ENCODE peak calls at places on chromosomes 2 and 18, in eight cellular contexts. D is GM06990; Q is CD8-positive, alpha-beta T cell; G is uterus; K is Karpas-422; T is naive thymus-derived CD4-positive, alpha-beta T cell; P is upper lobe of left lung; S is upper lobe of right lung. J is an unnamed sample.

GRCh38 chr2:128410035-128410757 is 91.5 kb upstream of the HS6ST1 start:
- DNase-seq in K (no peak), P (peak; percentile 12), G (no peak), S (peak; percentile 16), D (no peak), T (no peak), Q (no peak), J (no peak)

GRCh38 chr2:186853871-186854435 is 5.0 kb upstream of the ZSWIM2 start:
- DNase-seq in D (no peak), T (no peak), G (no peak), P (no peak), K (no peak), S (no peak), Q (no peak), J (no peak)

GRCh38 chr2:98697651-98698337 is 33.1 kb downstream of the MGAT4A start:
- DNase-seq in D (no peak), K (no peak), T (no peak), G (no peak), Q (no peak), P (no peak), S (no peak), J (no peak)

GRCh38 chr2:60140180-60140579 is 413.3 kb downstream of the BCL11A start:
- DNase-seq in T (no peak), P (no peak), S (no peak), K (no peak), G (no peak), D (no peak), Q (no peak), J (no peak)

GRCh38 chr2:239003933-239004636 is 156.2 kb downstream of the TWIST2 start:
- DNase-seq in Q (no peak), S (peak; percentile 48), T (no peak), P (no peak), K (no peak), G (no peak), D (no peak), J (no peak)

GRCh38 chr18:74942319-74942910 is 266.5 kb downstream of the PTGR3 start:
- DNase-seq in D (peak; percentile 38), Q (no peak), S (no peak), P (no peak), K (no peak), T (peak; percentile 15), G (no peak), J (no peak)

GRCh38 chr2:238169708-238170251 is 11.0 kb downstream of the ERFE start:
- DNase-seq in P (peak; percentile 40), K (no peak), D (no peak), G (no peak), T (no peak), S (peak; percentile 58), Q (no peak), J (no peak)

GRCh38 chr18:12747530-12748315 is 44.9 kb downstream of the PSMG2 start:
- DNase-seq in G (no peak), P (no peak), K (no peak), S (no peak), Q (no peak), T (no peak), D (no peak), J (no peak)

GRCh38 chr2:45736757-45737704 is 85.6 kb downstream of the PRKCE start:
- DNase-seq in P (no peak), T (no peak), D (no peak), S (no peak), K (no peak), Q (no peak), G (peak; percentile 65), J (peak; percentile 26)

GRCh38 chr2:232772540-232772939 is 3.8 kb downstream of the KCNJ13 start:
- DNase-seq in Q (no peak), D (peak; percentile 47), T (no peak), G (no peak), K (no peak), S (no peak), P (no peak), J (no peak)

GRCh38 chr2:202158796-202159195 is 79.6 kb downstream of the SUMO1 start:
- DNase-seq in Q (no peak), D (no peak), S (no peak), T (no peak), P (no peak), G (no peak), K (peak; percentile 56), J (no peak)

GRCh38 chr2:205858781-205859478 is 176.6 kb downstream of the NRP2 start:
- DNase-seq in D (peak; percentile 14), P (no peak), S (no peak), K (no peak), Q (no peak), T (no peak), G (peak; percentile 26), J (no peak)

GRCh38 chr2:176140520-176141317 is 10.6 kb upstream of the HOXD4 start:
- DNase-seq in P (peak; percentile 55), Q (peak; percentile 77), S (peak; percentile 85), T (peak; percentile 67), G (peak; percentile 88), D (peak; percentile 80), K (peak; percentile 94), J (peak; percentile 84)

GRCh38 chr2:196075196-196075595 is 6.6 kb upstream of the DNAH7 start:
- DNase-seq in G (no peak), D (no peak), S (no peak), K (peak; percentile 2), P (no peak), Q (no peak), T (no peak), J (no peak)

GRCh38 chr18:28767201-28767600 is 590.3 kb upstream of the CDH2 start:
- DNase-seq in G (no peak), T (no peak), S (no peak), P (no peak), Q (no peak), K (no peak), D (no peak), J (no peak)

GRCh38 chr2:15943378-15943851 is 3.1 kb downstream of the MYCN start:
- DNase-seq in S (no peak), T (no peak), G (no peak), Q (no peak), D (no peak), P (no peak), K (no peak), J (peak; percentile 59)

GRCh38 chr2:138475394-138475793 is 26.2 kb upstream of the SPOPL start:
- DNase-seq in G (no peak), K (no peak), T (no peak), Q (no peak), S (no peak), D (peak; percentile 24), P (no peak), J (no peak)

GRCh38 chr2:159228006-159228655 is 58.4 kb downstream of the WDSUB1 start:
- DNase-seq in K (no peak), Q (no peak), S (no peak), D (no peak), T (no peak), G (no peak), P (no peak), J (no peak)

GRCh38 chr2:38748857-38749804 is 2.0 kb downstream of the SRSF7 start:
- DNase-seq in P (no peak), G (no peak), K (no peak), S (no peak), Q (no peak), D (no peak), T (no peak), J (no peak)
- H3K36me3 ChIP-seq in P (peaks cover 56% of the 10 kb centered on the region), G (no peaks in the 10 kb centered on the region), K (peaks cover 63% of the 10 kb centered on the region), S (peaks cover 56% of the 10 kb centered on the region), Q (peaks cover 56% of the 10 kb centered on the region), D (peaks cover 20% of the 10 kb centered on the region), T (peaks cover 55% of the 10 kb centered on the region), J (no peaks in the 10 kb centered on the region)

DNA sequence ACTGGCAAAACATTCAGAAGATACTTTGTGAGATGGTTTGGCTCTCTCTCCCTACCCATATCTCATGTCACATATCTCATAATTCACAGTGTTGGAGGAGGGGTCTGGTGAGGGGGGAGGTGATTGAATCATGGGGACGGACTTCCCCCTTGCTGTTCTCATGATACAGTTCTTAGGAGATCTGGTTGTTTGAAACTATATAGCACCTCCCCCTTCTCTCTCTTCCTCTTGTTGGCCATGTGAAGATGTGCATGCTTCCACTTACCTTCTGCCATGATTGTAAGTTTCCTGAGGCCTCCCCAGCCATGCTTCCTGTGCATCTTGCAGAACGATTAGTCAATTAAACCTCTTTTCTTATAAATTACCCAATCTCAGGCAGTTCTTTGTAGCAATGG is 61.1 kb downstream of the HK2 start:
- DNase-seq in Q (no peak), P (no peak), D (no peak), K (no peak), T (no peak), S (no peak), G (no peak), J (no peak)
- H3K36me3 ChIP-seq in Q (no peaks in the 10 kb centered on the region), P (no peaks in the 10 kb centered on the region), D (peaks cover 2% of the 10 kb centered on the region), K (peaks cover 66% of the 10 kb centered on the region), T (no peaks in the 10 kb centered on the region), S (peaks cover 20% of the 10 kb centered on the region), G (no peaks in the 10 kb centered on the region), J (no peaks in the 10 kb centered on the region)

DNA sequence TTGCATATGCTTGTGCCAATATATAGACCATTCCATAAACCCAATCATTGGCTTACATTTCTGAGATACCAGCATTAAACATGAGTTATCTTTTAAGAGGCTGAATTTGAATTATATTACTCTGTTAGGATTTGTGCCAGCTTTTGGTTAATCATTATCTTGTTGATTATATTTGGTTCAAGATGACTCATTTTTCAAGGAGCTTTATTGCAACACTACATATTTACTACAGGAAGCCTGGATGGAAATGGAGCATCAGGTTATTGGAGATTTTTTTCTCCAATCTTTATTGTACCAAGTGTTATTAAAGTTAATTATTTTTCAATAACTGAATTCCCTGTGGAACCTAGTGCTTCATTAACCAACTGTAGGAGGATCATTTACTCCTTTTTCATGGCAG is 26.4 kb downstream of the EML4 start:
- DNase-seq in T (no peak), G (no peak), Q (no peak), K (no peak), P (no peak), D (no peak), S (no peak), J (no peak)
- H3K36me3 ChIP-seq in T (no peaks in the 10 kb centered on the region), G (no peaks in the 10 kb centered on the region), Q (no peaks in the 10 kb centered on the region), K (peaks cover 5% of the 10 kb centered on the region), P (no peaks in the 10 kb centered on the region), D (no peaks in the 10 kb centered on the region), S (no peaks in the 10 kb centered on the region), J (no peaks in the 10 kb centered on the region)

DNA sequence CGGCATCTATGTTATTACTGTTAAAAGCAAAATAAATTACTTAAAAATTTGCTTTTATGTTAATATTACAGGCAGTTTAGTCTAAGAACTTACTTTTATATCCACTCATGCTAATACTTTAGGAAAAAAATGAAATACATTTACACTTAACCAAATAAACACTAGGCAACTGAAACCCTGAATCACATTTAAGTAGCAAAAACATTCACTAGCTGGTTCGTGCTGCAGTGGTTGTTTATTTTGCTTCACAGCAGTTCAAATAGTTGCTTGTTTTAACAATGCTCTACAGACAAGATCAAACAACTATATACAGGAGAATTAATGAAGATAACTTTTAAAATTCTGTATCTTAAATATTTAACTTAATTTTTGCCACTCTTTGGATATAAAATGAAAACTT is 60.8 kb downstream of the ABCG8 start:
- DNase-seq in T (no peak), S (no peak), D (no peak), K (no peak), Q (no peak), G (no peak), P (no peak), J (no peak)
- H3K36me3 ChIP-seq in T (peaks cover 19% of the 10 kb centered on the region), S (peaks cover 64% of the 10 kb centered on the region), D (peaks cover 8% of the 10 kb centered on the region), K (peaks cover 44% of the 10 kb centered on the region), Q (peaks cover 30% of the 10 kb centered on the region), G (no peaks in the 10 kb centered on the region), P (peaks cover 56% of the 10 kb centered on the region), J (no peaks in the 10 kb centered on the region)

J was measured in ovary.